ENCODE peak calls at places on chromosomes 16 and 17, in ten cellular contexts. One of them, this sample, is unnamed.

GRCh38 chr17:76270770-76271668 is 5.9 kb downstream of the UBALD2 start:
- DNase-seq in colonic mucosa: no peak
- DNase-seq in HFF-Myc: no peak
- DNase-seq in neural progenitor cell: no peak
- DNase-seq in cardiac muscle cell: no peak
- DNase-seq in fibroblast of mammary gland: no peak
- DNase-seq in left ventricle myocardium inferior: no peak
- DNase-seq in cardiac fibroblast: no peak
- DNase-seq in AG09309: no peak
- DNase-seq in dorsolateral prefrontal cortex: no peak
- DNase-seq in this sample: no peak

GRCh38 chr16:69921125-69921524 is 30.0 kb upstream of the CLEC18A start:
- DNase-seq in colonic mucosa: no peak
- DNase-seq in HFF-Myc: no peak
- DNase-seq in neural progenitor cell: no peak
- DNase-seq in cardiac muscle cell: no peak
- DNase-seq in fibroblast of mammary gland: peak
- DNase-seq in left ventricle myocardium inferior: no peak
- DNase-seq in cardiac fibroblast: peak
- DNase-seq in AG09309: no peak
- DNase-seq in dorsolateral prefrontal cortex: no peak
- DNase-seq in this sample: no peak

GRCh38 chr17:63647065-63647725 is 25.0 kb downstream of the MAP3K3 start:
- DNase-seq in colonic mucosa: no peak
- DNase-seq in HFF-Myc: no peak
- DNase-seq in neural progenitor cell: no peak
- DNase-seq in cardiac muscle cell: peak
- DNase-seq in fibroblast of mammary gland: no peak
- DNase-seq in left ventricle myocardium inferior: no peak
- DNase-seq in cardiac fibroblast: peak
- DNase-seq in AG09309: peak
- DNase-seq in dorsolateral prefrontal cortex: no peak
- DNase-seq in this sample: peak

GRCh38 chr17:49604314-49604869 is 28.7 kb downstream of the NXPH3 start:
- DNase-seq in colonic mucosa: no peak
- DNase-seq in HFF-Myc: no peak
- DNase-seq in neural progenitor cell: no peak
- DNase-seq in cardiac muscle cell: no peak
- DNase-seq in fibroblast of mammary gland: no peak
- DNase-seq in left ventricle myocardium inferior: no peak
- DNase-seq in cardiac fibroblast: no peak
- DNase-seq in AG09309: no peak
- DNase-seq in dorsolateral prefrontal cortex: no peak
- DNase-seq in this sample: no peak

GRCh38 chr17:74332017-74332650 is 6.1 kb downstream of the KIF19 start:
- DNase-seq in colonic mucosa: no peak
- DNase-seq in HFF-Myc: no peak
- DNase-seq in neural progenitor cell: no peak
- DNase-seq in cardiac muscle cell: no peak
- DNase-seq in fibroblast of mammary gland: no peak
- DNase-seq in left ventricle myocardium inferior: no peak
- DNase-seq in cardiac fibroblast: no peak
- DNase-seq in AG09309: no peak
- DNase-seq in dorsolateral prefrontal cortex: no peak
- DNase-seq in this sample: no peak

GRCh38 chr16:30567160-30567990 is 4.1 kb downstream of the ZNF688 start:
- DNase-seq in colonic mucosa: no peak
- DNase-seq in HFF-Myc: no peak
- DNase-seq in neural progenitor cell: no peak
- DNase-seq in cardiac muscle cell: no peak
- DNase-seq in fibroblast of mammary gland: peak
- DNase-seq in left ventricle myocardium inferior: no peak
- DNase-seq in cardiac fibroblast: no peak
- DNase-seq in AG09309: no peak
- DNase-seq in dorsolateral prefrontal cortex: no peak
- DNase-seq in this sample: peak

GRCh38 chr17:72726936-72727335 is 365.6 kb downstream of the SLC39A11 start:
- DNase-seq in colonic mucosa: no peak
- DNase-seq in HFF-Myc: no peak
- DNase-seq in neural progenitor cell: no peak
- DNase-seq in cardiac muscle cell: no peak
- DNase-seq in fibroblast of mammary gland: peak
- DNase-seq in left ventricle myocardium inferior: no peak
- DNase-seq in cardiac fibroblast: no peak
- DNase-seq in AG09309: no peak
- DNase-seq in dorsolateral prefrontal cortex: no peak
- DNase-seq in this sample: peak

GRCh38 chr16:70523013-70523620 is at the start of gene COG4:
- DNase-seq in colonic mucosa: peak
- DNase-seq in HFF-Myc: peak
- DNase-seq in neural progenitor cell: peak
- DNase-seq in cardiac muscle cell: peak
- DNase-seq in fibroblast of mammary gland: peak
- DNase-seq in left ventricle myocardium inferior: peak
- DNase-seq in cardiac fibroblast: peak
- DNase-seq in AG09309: peak
- DNase-seq in dorsolateral prefrontal cortex: peak
- DNase-seq in this sample: peak

GRCh38 chr17:39676198-39676819 is 8.1 kb downstream of the PNMT start:
- DNase-seq in colonic mucosa: peak
- DNase-seq in HFF-Myc: no peak
- DNase-seq in neural progenitor cell: no peak
- DNase-seq in cardiac muscle cell: peak
- DNase-seq in fibroblast of mammary gland: no peak
- DNase-seq in left ventricle myocardium inferior: peak
- DNase-seq in cardiac fibroblast: peak
- DNase-seq in AG09309: no peak
- DNase-seq in dorsolateral prefrontal cortex: peak
- DNase-seq in this sample: no peak

GRCh38 chr16:1257561-1258217 is 1.8 kb downstream of the TPSD1 start:
- DNase-seq in colonic mucosa: no peak
- DNase-seq in HFF-Myc: no peak
- DNase-seq in neural progenitor cell: no peak
- DNase-seq in cardiac muscle cell: no peak
- DNase-seq in fibroblast of mammary gland: no peak
- DNase-seq in left ventricle myocardium inferior: no peak
- DNase-seq in cardiac fibroblast: no peak
- DNase-seq in AG09309: no peak
- DNase-seq in dorsolateral prefrontal cortex: peak
- DNase-seq in this sample: no peak

GRCh38 chr16:10510279-10510678 is 70.1 kb downstream of the EMP2 start:
- DNase-seq in colonic mucosa: no peak
- DNase-seq in HFF-Myc: no peak
- DNase-seq in neural progenitor cell: no peak
- DNase-seq in cardiac muscle cell: no peak
- DNase-seq in fibroblast of mammary gland: no peak
- DNase-seq in left ventricle myocardium inferior: no peak
- DNase-seq in cardiac fibroblast: no peak
- DNase-seq in AG09309: no peak
- DNase-seq in dorsolateral prefrontal cortex: no peak
- DNase-seq in this sample: no peak

GRCh38 chr17:2876467-2876866 is 80.2 kb downstream of the RAP1GAP2 start:
- DNase-seq in colonic mucosa: no peak
- DNase-seq in HFF-Myc: no peak
- DNase-seq in neural progenitor cell: no peak
- DNase-seq in cardiac muscle cell: no peak
- DNase-seq in fibroblast of mammary gland: no peak
- DNase-seq in left ventricle myocardium inferior: no peak
- DNase-seq in cardiac fibroblast: no peak
- DNase-seq in AG09309: no peak
- DNase-seq in dorsolateral prefrontal cortex: no peak
- DNase-seq in this sample: no peak

GRCh38 chr16:69787883-69788282 is 25.8 kb downstream of the WWP2 start:
- DNase-seq in colonic mucosa: peak
- DNase-seq in HFF-Myc: no peak
- DNase-seq in neural progenitor cell: no peak
- DNase-seq in cardiac muscle cell: no peak
- DNase-seq in fibroblast of mammary gland: no peak
- DNase-seq in left ventricle myocardium inferior: no peak
- DNase-seq in cardiac fibroblast: no peak
- DNase-seq in AG09309: no peak
- DNase-seq in dorsolateral prefrontal cortex: no peak
- DNase-seq in this sample: no peak

GRCh38 chr17:75643033-75644017 is 10.1 kb downstream of the SMIM5 start:
- DNase-seq in colonic mucosa: peak
- DNase-seq in HFF-Myc: no peak
- DNase-seq in neural progenitor cell: no peak
- DNase-seq in cardiac muscle cell: no peak
- DNase-seq in fibroblast of mammary gland: no peak
- DNase-seq in left ventricle myocardium inferior: no peak
- DNase-seq in cardiac fibroblast: no peak
- DNase-seq in AG09309: no peak
- DNase-seq in dorsolateral prefrontal cortex: no peak
- DNase-seq in this sample: no peak

GRCh38 chr17:38735161-38735997 is 5.2 kb downstream of the CISD3 start:
- DNase-seq in colonic mucosa: peak
- DNase-seq in HFF-Myc: no peak
- DNase-seq in neural progenitor cell: peak
- DNase-seq in cardiac muscle cell: peak
- DNase-seq in fibroblast of mammary gland: no peak
- DNase-seq in left ventricle myocardium inferior: peak
- DNase-seq in cardiac fibroblast: peak
- DNase-seq in AG09309: no peak
- DNase-seq in dorsolateral prefrontal cortex: no peak
- DNase-seq in this sample: no peak

GRCh38 chr16:73544266-73544665 is 496.3 kb upstream of the ZFHX3 start:
- DNase-seq in colonic mucosa: no peak
- DNase-seq in HFF-Myc: no peak
- DNase-seq in neural progenitor cell: peak
- DNase-seq in cardiac muscle cell: no peak
- DNase-seq in fibroblast of mammary gland: no peak
- DNase-seq in left ventricle myocardium inferior: no peak
- DNase-seq in cardiac fibroblast: no peak
- DNase-seq in AG09309: no peak
- DNase-seq in dorsolateral prefrontal cortex: no peak
- DNase-seq in this sample: no peak
- H3K4me3 ChIP-seq in colonic mucosa: no peak
- H3K4me3 ChIP-seq in HFF-Myc: no peak
- H3K4me3 ChIP-seq in neural progenitor cell: no peak
- H3K4me3 ChIP-seq in cardiac muscle cell: no peak
- H3K4me3 ChIP-seq in fibroblast of mammary gland: no peak
- H3K4me3 ChIP-seq in left ventricle myocardium inferior: no peak
- H3K4me3 ChIP-seq in cardiac fibroblast: no peak
- H3K4me3 ChIP-seq in AG09309: no peak
- H3K4me3 ChIP-seq in dorsolateral prefrontal cortex: no peak
- H3K4me3 ChIP-seq in this sample: no peak

GRCh38 chr16:12208341-12209035 is 232.0 kb downstream of the SNX29 start:
- DNase-seq in colonic mucosa: no peak
- DNase-seq in HFF-Myc: no peak
- DNase-seq in neural progenitor cell: no peak
- DNase-seq in cardiac muscle cell: no peak
- DNase-seq in fibroblast of mammary gland: peak
- DNase-seq in left ventricle myocardium inferior: no peak
- DNase-seq in cardiac fibroblast: no peak
- DNase-seq in AG09309: no peak
- DNase-seq in dorsolateral prefrontal cortex: no peak
- DNase-seq in this sample: peak

GRCh38 chr16:12206749-12207142 is 230.2 kb downstream of the SNX29 start:
- DNase-seq in colonic mucosa: no peak
- DNase-seq in HFF-Myc: no peak
- DNase-seq in neural progenitor cell: no peak
- DNase-seq in cardiac muscle cell: no peak
- DNase-seq in fibroblast of mammary gland: no peak
- DNase-seq in left ventricle myocardium inferior: no peak
- DNase-seq in cardiac fibroblast: no peak
- DNase-seq in AG09309: no peak
- DNase-seq in dorsolateral prefrontal cortex: no peak
- DNase-seq in this sample: no peak

GRCh38 chr16:12210258-12210880 is 233.8 kb downstream of the SNX29 start:
- DNase-seq in colonic mucosa: no peak
- DNase-seq in HFF-Myc: no peak
- DNase-seq in neural progenitor cell: no peak
- DNase-seq in cardiac muscle cell: no peak
- DNase-seq in fibroblast of mammary gland: no peak
- DNase-seq in left ventricle myocardium inferior: no peak
- DNase-seq in cardiac fibroblast: no peak
- DNase-seq in AG09309: no peak
- DNase-seq in dorsolateral prefrontal cortex: no peak
- DNase-seq in this sample: no peak

GRCh38 chr16:12206031-12206748 is 229.7 kb downstream of the SNX29 start:
- DNase-seq in colonic mucosa: no peak
- DNase-seq in HFF-Myc: no peak
- DNase-seq in neural progenitor cell: no peak
- DNase-seq in cardiac muscle cell: no peak
- DNase-seq in fibroblast of mammary gland: peak
- DNase-seq in left ventricle myocardium inferior: no peak
- DNase-seq in cardiac fibroblast: no peak
- DNase-seq in AG09309: no peak
- DNase-seq in dorsolateral prefrontal cortex: peak
- DNase-seq in this sample: no peak

DNA sequence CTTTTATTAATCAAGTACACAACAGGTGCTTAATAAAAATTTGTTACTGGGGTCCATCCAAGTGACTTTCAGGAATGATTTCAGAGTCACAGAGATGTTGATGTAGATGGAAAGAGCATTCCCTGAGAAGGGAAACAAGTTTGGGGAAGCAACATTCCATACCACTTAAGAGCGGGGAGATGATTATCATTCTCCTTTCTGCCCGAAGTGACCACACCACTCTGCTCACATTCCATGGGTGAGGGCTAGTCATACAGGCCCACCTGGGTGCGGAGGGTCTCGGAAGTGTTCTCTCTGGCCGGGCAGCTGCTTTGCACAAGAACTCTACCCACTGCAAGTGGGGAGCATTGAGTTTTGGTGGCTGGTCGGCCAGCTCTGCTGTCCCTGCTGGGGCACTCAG is 231.4 kb downstream of the SNX29 start:
- DNase-seq in colonic mucosa: no peak
- DNase-seq in HFF-Myc: no peak
- DNase-seq in neural progenitor cell: no peak
- DNase-seq in cardiac muscle cell: no peak
- DNase-seq in fibroblast of mammary gland: no peak
- DNase-seq in left ventricle myocardium inferior: no peak
- DNase-seq in cardiac fibroblast: no peak
- DNase-seq in AG09309: no peak
- DNase-seq in dorsolateral prefrontal cortex: no peak
- DNase-seq in this sample: no peak
- TF ChIP-seq CTCF in colonic mucosa: no peak
- TF ChIP-seq CTCF in HFF-Myc: no peak
- TF ChIP-seq CTCF in neural progenitor cell: no peak
- TF ChIP-seq CTCF in cardiac muscle cell: no peak
- TF ChIP-seq CTCF in fibroblast of mammary gland: no peak
- TF ChIP-seq CTCF in left ventricle myocardium inferior: no peak
- TF ChIP-seq CTCF in cardiac fibroblast: no peak
- TF ChIP-seq CTCF in AG09309: no peak
- TF ChIP-seq CTCF in dorsolateral prefrontal cortex: no peak
- TF ChIP-seq CTCF in this sample: no peak

GRCh38 chr17:69223809-69224208 is 4.8 kb downstream of the ABCA10 start:
- DNase-seq in colonic mucosa: no peak
- DNase-seq in HFF-Myc: no peak
- DNase-seq in neural progenitor cell: no peak
- DNase-seq in cardiac muscle cell: peak
- DNase-seq in fibroblast of mammary gland: peak
- DNase-seq in left ventricle myocardium inferior: no peak
- DNase-seq in cardiac fibroblast: peak
- DNase-seq in AG09309: no peak
- DNase-seq in dorsolateral prefrontal cortex: no peak
- DNase-seq in this sample: no peak
- H3K4me3 ChIP-seq in colonic mucosa: no peak
- H3K4me3 ChIP-seq in HFF-Myc: no peak
- H3K4me3 ChIP-seq in neural progenitor cell: no peak
- H3K4me3 ChIP-seq in cardiac muscle cell: no peak
- H3K4me3 ChIP-seq in fibroblast of mammary gland: no peak
- H3K4me3 ChIP-seq in left ventricle myocardium inferior: peak
- H3K4me3 ChIP-seq in cardiac fibroblast: no peak
- H3K4me3 ChIP-seq in AG09309: no peak
- H3K4me3 ChIP-seq in dorsolateral prefrontal cortex: no peak
- H3K4me3 ChIP-seq in this sample: no peak

GRCh38 chr16:14202697-14203096 is 131.6 kb downstream of the MRTFB start:
- DNase-seq in colonic mucosa: no peak
- DNase-seq in HFF-Myc: no peak
- DNase-seq in neural progenitor cell: peak
- DNase-seq in cardiac muscle cell: no peak
- DNase-seq in fibroblast of mammary gland: peak
- DNase-seq in left ventricle myocardium inferior: no peak
- DNase-seq in cardiac fibroblast: peak
- DNase-seq in AG09309: no peak
- DNase-seq in dorsolateral prefrontal cortex: no peak
- DNase-seq in this sample: peak
- TF ChIP-seq CTCF in colonic mucosa: peak
- TF ChIP-seq CTCF in HFF-Myc: no peak
- TF ChIP-seq CTCF in neural progenitor cell: peak
- TF ChIP-seq CTCF in cardiac muscle cell: peak
- TF ChIP-seq CTCF in fibroblast of mammary gland: peak
- TF ChIP-seq CTCF in left ventricle myocardium inferior: peak
- TF ChIP-seq CTCF in cardiac fibroblast: peak
- TF ChIP-seq CTCF in AG09309: peak
- TF ChIP-seq CTCF in dorsolateral prefrontal cortex: no peak
- TF ChIP-seq CTCF in this sample: peak

This sample was measured in mammary epithelial cell.